ENCODE peak calls at places on chromosomes 11 and 22, in six cellular contexts. N is lung; J is brain microvascular endothelial cell; Q is adrenal gland; O is CD8-positive, alpha-beta memory T cell; F is esophagus muscularis mucosa. E is an unnamed sample.

GRCh38 chr22:40855960-40856512 is 403 bp downstream of the ST13 start:
- DNase-seq in F (no peak), O (peak; percentile 34), J (peak; percentile 23), Q (peak; percentile 43), N (no peak), E (no peak)

GRCh38 chr11:126636911-126637799 is 281.7 kb downstream of the ST3GAL4 start:
- DNase-seq in Q (no peak), F (no peak), J (peak; percentile 52), O (no peak), N (no peak), E (no peak)

GRCh38 chr11:123490527-123490926 is 60.5 kb downstream of the GRAMD1B start:
- DNase-seq in F (no peak), O (no peak), J (no peak), N (no peak), Q (no peak), E (no peak)

GRCh38 chr11:76742912-76743311 is 40.2 kb upstream of the TSKU start:
- DNase-seq in Q (no peak), J (no peak), N (no peak), O (no peak), F (no peak), E (no peak)

GRCh38 chr11:72939031-72939430 is 124.8 kb downstream of the ATG16L2 start:
- DNase-seq in F (no peak), O (no peak), N (no peak), J (no peak), Q (no peak), E (no peak)

GRCh38 chr22:34903416-34903815 is 162.5 kb upstream of the ISX start:
- DNase-seq in Q (no peak), O (no peak), F (no peak), J (no peak), N (no peak), E (no peak)

GRCh38 chr22:21978564-21979386 is 3.8 kb downstream of the TOP3B start:
- DNase-seq in N (no peak), F (no peak), O (no peak), J (no peak), Q (no peak), E (no peak)

GRCh38 chr22:38762607-38763006 is 6.8 kb upstream of the SUN2 start:
- DNase-seq in F (no peak), N (no peak), O (no peak), Q (no peak), J (no peak), E (no peak)

GRCh38 chr11:79428406-79428805 is 12.4 kb downstream of the TENM4 start:
- DNase-seq in N (no peak), J (no peak), O (no peak), Q (peak; percentile 69), F (peak; percentile 89), E (no peak)

GRCh38 chr11:36454551-36454950 is 55.5 kb downstream of the TRAF6 start:
- DNase-seq in O (no peak), Q (no peak), F (no peak), N (no peak), J (no peak), E (no peak)

GRCh38 chr11:2777871-2778629 is 78.3 kb upstream of the KCNQ1OT1 start:
- DNase-seq in Q (peak; percentile 41), O (no peak), J (no peak), N (peak; percentile 28), F (peak; percentile 89), E (no peak)

GRCh38 chr11:83744620-83745192 is 458.5 kb upstream of the CCDC90B start:
- DNase-seq in O (no peak), Q (no peak), F (no peak), N (no peak), J (no peak), E (no peak)

GRCh38 chr22:49046000-49046545 is 781.6 kb downstream of the BRD1 start:
- DNase-seq in N (no peak), Q (no peak), O (no peak), J (no peak), F (no peak), E (no peak)

GRCh38 chr11:578276-579035 is 2.2 kb downstream of the PHRF1 start:
- DNase-seq in N (no peak), O (no peak), Q (no peak), J (no peak), F (no peak), E (no peak)

GRCh38 chr11:86938203-86938899 is 16.8 kb downstream of the FZD4 start:
- DNase-seq in N (no peak), J (no peak), F (no peak), O (no peak), Q (no peak), E (no peak)

GRCh38 chr11:28346209-28346608 is 238.0 kb downstream of the METTL15 start:
- DNase-seq in N (no peak), F (no peak), Q (no peak), O (no peak), J (no peak), E (no peak)

GRCh38 chr11:134995746-134996145 is 583.7 kb upstream of the B3GAT1 start:
- DNase-seq in N (no peak), F (no peak), J (no peak), O (no peak), Q (no peak), E (no peak)

GRCh38 chr11:73323464-73323863 is 15.4 kb downstream of the ARHGEF17 start:
- DNase-seq in J (peak; percentile 35), Q (peak; percentile 73), N (peak; percentile 57), F (no peak), O (no peak), E (no peak)

GRCh38 chr11:7485136-7485853 is at the start of gene OLFML1:
- DNase-seq in Q (no peak), F (no peak), J (no peak), O (no peak), N (no peak), E (no peak)

GRCh38 chr11:843818-844692 is 1.4 kb downstream of the TSPAN4 start:
- DNase-seq in Q (peak; percentile 94), O (no peak), J (peak; percentile 76), N (peak; percentile 96), F (peak; percentile 99), E (no peak)

GRCh38 chr22:30079952-30080533 is at the start of gene HORMAD2:
- DNase-seq in O (no peak), Q (no peak), N (peak; percentile 52), F (no peak), J (peak; percentile 40), E (no peak)

GRCh38 chr11:15707971-15708370 is 593.2 kb downstream of the INSC start:
- DNase-seq in O (no peak), N (no peak), F (no peak), Q (peak; percentile 22), J (no peak), E (no peak)

DNA sequence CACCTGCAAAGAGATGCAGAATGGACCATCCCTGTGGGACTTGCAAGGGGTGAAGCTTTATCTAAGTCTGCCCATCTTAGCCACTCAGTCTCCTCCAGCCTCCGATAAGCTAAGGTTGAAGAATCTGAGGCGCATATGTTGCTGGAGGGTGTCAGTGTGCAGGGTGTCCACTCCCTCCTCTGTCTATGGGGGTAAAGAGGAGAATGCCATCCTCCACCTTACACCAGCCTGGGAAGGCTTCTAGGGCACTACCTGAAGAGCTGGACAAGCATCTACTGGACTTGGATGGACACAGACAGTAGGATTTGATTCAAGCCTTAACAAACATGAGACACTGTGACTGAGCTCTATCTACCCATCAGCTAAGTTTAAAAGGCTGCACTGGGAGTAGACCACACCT is 46.5 kb downstream of the TMEM123 start:
- DNase-seq in O (no peak), Q (no peak), N (no peak), F (no peak), J (no peak), E (no peak)
- H3K36me3 ChIP-seq in O (peaks cover 8% of the 10 kb centered on the region), Q (peaks cover 6% of the 10 kb centered on the region), N (peaks cover 6% of the 10 kb centered on the region), F (peaks cover 7% of the 10 kb centered on the region), J (peaks cover 3% of the 10 kb centered on the region), E (peaks cover 34% of the 10 kb centered on the region)

DNA sequence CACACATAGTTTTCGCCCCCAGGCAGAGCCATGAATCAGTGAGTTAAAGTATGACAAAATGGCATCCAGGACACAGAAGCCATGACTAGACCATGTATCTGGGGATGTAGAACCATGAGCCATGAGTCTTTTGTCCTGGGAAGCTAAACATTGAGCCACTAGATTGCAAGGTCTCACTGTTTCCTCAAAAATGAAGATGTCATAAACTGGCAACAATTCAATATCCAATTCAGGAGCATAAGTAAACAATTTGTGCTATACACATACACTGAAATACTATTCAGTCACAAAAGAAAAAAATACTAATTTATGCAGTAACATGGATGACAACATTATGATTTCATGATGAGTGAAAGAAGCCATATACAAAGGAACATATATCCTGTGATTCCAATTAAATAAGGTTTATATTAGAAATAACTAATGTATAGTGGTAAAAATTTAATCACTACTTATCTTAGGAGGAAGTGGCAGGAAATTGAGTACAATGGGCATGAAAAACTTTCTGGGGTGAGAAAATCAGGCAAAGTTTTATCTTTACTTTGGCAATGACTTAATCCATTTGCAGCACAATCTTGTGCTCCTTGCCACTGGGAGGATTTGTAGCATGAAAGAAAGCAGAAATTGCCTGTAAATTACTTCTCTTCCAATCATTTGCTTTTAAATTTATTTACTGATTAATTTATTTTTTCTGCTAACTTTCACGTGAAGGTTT is 28.5 kb upstream of the CARD16 start:
- DNase-seq in O (no peak), N (no peak), Q (no peak), J (no peak), F (no peak), E (no peak)
- H3K27ac ChIP-seq in O (no peak overlapping the region), N (no peak overlapping the region), Q (no peak overlapping the region), J (no peak overlapping the region), F (no peak overlapping the region), E (no peak overlapping the region)

GRCh38 chr11:64258356-64258755 is 7.0 kb downstream of the PLCB3 start:
- DNase-seq in F (no peak), J (no peak), Q (no peak), O (no peak), N (no peak), E (no peak)

GRCh38 chr11:64258946-64259532 is 7.7 kb downstream of the PLCB3 start:
- DNase-seq in F (no peak), O (no peak), N (no peak), J (no peak), Q (no peak), E (no peak)

GRCh38 chr11:64261556-64262080 is 10.3 kb downstream of the PLCB3 start:
- DNase-seq in F (no peak), J (no peak), Q (no peak), N (no peak), O (no peak), E (no peak)

GRCh38 chr11:64260147-64260708 is 8.9 kb downstream of the PLCB3 start:
- DNase-seq in O (no peak), N (no peak), F (no peak), Q (no peak), J (no peak), E (no peak)

DNA sequence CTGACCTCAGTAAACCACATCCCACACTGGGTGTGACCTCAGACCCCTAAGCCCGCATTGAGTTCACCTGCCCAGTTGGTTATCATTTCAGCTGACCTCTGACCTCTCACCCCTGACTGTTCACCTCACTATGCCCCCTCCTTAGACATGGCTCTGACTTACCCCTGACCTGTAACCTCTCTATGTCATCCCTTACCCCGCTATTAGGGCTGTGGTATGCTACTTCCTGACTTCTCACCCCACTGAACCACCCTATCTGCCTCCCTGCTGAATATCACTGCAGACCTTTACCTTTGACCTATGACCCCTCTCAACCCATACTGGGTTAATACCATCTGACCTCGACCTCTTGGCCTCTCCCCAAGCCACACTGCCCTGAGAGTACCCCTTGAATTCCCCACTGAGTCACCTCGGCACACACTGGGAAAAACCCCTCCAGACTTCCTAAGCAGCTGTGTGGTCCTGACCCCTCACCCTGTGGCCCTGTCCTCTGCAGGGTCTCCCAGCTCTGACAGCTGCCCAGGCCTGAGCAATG is 8.3 kb downstream of the PLCB3 start:
- DNase-seq in J (no peak), F (no peak), Q (no peak), O (no peak), N (no peak), E (no peak)
- H3K36me3 ChIP-seq in J (peaks cover 84% of the 10 kb centered on the region), F (peaks cover 45% of the 10 kb centered on the region), Q (peaks cover 100% of the 10 kb centered on the region), O (no peaks in the 10 kb centered on the region), N (peaks cover 81% of the 10 kb centered on the region), E (peaks cover 55% of the 10 kb centered on the region)

GRCh38 chr11:47466701-47467250 is 17.8 kb upstream of the RAPSN start:
- DNase-seq in O (no peak), N (no peak), F (no peak), Q (peak; percentile 89), J (peak; percentile 20), E (no peak)
- H3K27ac ChIP-seq in O (no peak overlapping the region), N (peak overlapping the region; percentile 61), F (peak overlapping the region; percentile 71), Q (peak overlapping the region; percentile 87), J (peak overlapping the region; percentile 18), E (no peak overlapping the region)

E was measured in DND-41.